ENCODE peak calls at places on chromosomes 2 and 18, in seven cellular contexts. One of them, this sample, is unnamed.

GRCh38 chr18:26322892-26323653 is 96.8 kb downstream of the TAF4B start:
- DNase-seq in epithelial cell of prostate: no peak
- DNase-seq in K562: no peak
- DNase-seq in mesendoderm: no peak
- DNase-seq in A549: no peak
- DNase-seq in brain microvascular endothelial cell: peak; percentile 16
- DNase-seq in lower lobe of right lung: no peak
- DNase-seq in this sample: no peak

GRCh38 chr2:134280726-134281125 is 26.9 kb downstream of the MGAT5 start:
- DNase-seq in epithelial cell of prostate: no peak
- DNase-seq in K562: no peak
- DNase-seq in mesendoderm: no peak
- DNase-seq in A549: no peak
- DNase-seq in brain microvascular endothelial cell: no peak
- DNase-seq in lower lobe of right lung: no peak
- DNase-seq in this sample: no peak

GRCh38 chr2:170466632-170467031 is 248.5 kb upstream of the SP5 start:
- DNase-seq in epithelial cell of prostate: no peak
- DNase-seq in K562: no peak
- DNase-seq in mesendoderm: no peak
- DNase-seq in A549: no peak
- DNase-seq in brain microvascular endothelial cell: no peak
- DNase-seq in lower lobe of right lung: no peak
- DNase-seq in this sample: no peak

GRCh38 chr2:193989645-193990044 is 1667.4 kb upstream of the SLC39A10 start:
- DNase-seq in epithelial cell of prostate: no peak
- DNase-seq in K562: no peak
- DNase-seq in mesendoderm: no peak
- DNase-seq in A549: no peak
- DNase-seq in brain microvascular endothelial cell: no peak
- DNase-seq in lower lobe of right lung: no peak
- DNase-seq in this sample: no peak

GRCh38 chr2:239824051-239824694 is 201.0 kb downstream of the NDUFA10 start:
- DNase-seq in epithelial cell of prostate: peak; percentile 60
- DNase-seq in K562: peak; percentile 51
- DNase-seq in mesendoderm: peak; percentile 94
- DNase-seq in A549: peak; percentile 19
- DNase-seq in brain microvascular endothelial cell: no peak
- DNase-seq in lower lobe of right lung: no peak
- DNase-seq in this sample: no peak

GRCh38 chr2:109162999-109163398 is 34.0 kb downstream of the SH3RF3 start:
- DNase-seq in epithelial cell of prostate: no peak
- DNase-seq in K562: no peak
- DNase-seq in mesendoderm: no peak
- DNase-seq in A549: no peak
- DNase-seq in brain microvascular endothelial cell: peak; percentile 39
- DNase-seq in lower lobe of right lung: no peak
- DNase-seq in this sample: no peak

GRCh38 chr2:25078171-25079049 is 36.5 kb downstream of the EFR3B start:
- DNase-seq in epithelial cell of prostate: peak; percentile 46
- DNase-seq in K562: no peak
- DNase-seq in mesendoderm: peak; percentile 50
- DNase-seq in A549: peak; percentile 88
- DNase-seq in brain microvascular endothelial cell: peak; percentile 54
- DNase-seq in lower lobe of right lung: no peak
- DNase-seq in this sample: no peak

GRCh38 chr2:8684885-8685696 is 3.2 kb downstream of the ID2 start:
- DNase-seq in epithelial cell of prostate: no peak
- DNase-seq in K562: peak; percentile 45
- DNase-seq in mesendoderm: peak; percentile 92
- DNase-seq in A549: peak; percentile 38
- DNase-seq in brain microvascular endothelial cell: no peak
- DNase-seq in lower lobe of right lung: peak; percentile 79
- DNase-seq in this sample: peak; percentile 90

GRCh38 chr18:41875094-41875780 is 79.8 kb upstream of the PIK3C3 start:
- DNase-seq in epithelial cell of prostate: no peak
- DNase-seq in K562: no peak
- DNase-seq in mesendoderm: no peak
- DNase-seq in A549: no peak
- DNase-seq in brain microvascular endothelial cell: peak; percentile 46
- DNase-seq in lower lobe of right lung: no peak
- DNase-seq in this sample: no peak

GRCh38 chr18:75065251-75066000 is 143.5 kb downstream of the PTGR3 start:
- DNase-seq in epithelial cell of prostate: no peak
- DNase-seq in K562: no peak
- DNase-seq in mesendoderm: no peak
- DNase-seq in A549: no peak
- DNase-seq in brain microvascular endothelial cell: no peak
- DNase-seq in lower lobe of right lung: no peak
- DNase-seq in this sample: no peak

GRCh38 chr18:48808476-48808875 is 142.3 kb downstream of the SMAD7 start:
- DNase-seq in epithelial cell of prostate: no peak
- DNase-seq in K562: no peak
- DNase-seq in mesendoderm: no peak
- DNase-seq in A549: no peak
- DNase-seq in brain microvascular endothelial cell: no peak
- DNase-seq in lower lobe of right lung: no peak
- DNase-seq in this sample: no peak
- H3K27ac ChIP-seq in epithelial cell of prostate: no peak overlapping the region
- H3K27ac ChIP-seq in K562: no peak overlapping the region
- H3K27ac ChIP-seq in mesendoderm: no peak overlapping the region
- H3K27ac ChIP-seq in A549: no peak overlapping the region
- H3K27ac ChIP-seq in brain microvascular endothelial cell: no peak overlapping the region
- H3K27ac ChIP-seq in lower lobe of right lung: no peak overlapping the region
- H3K27ac ChIP-seq in this sample: no peak overlapping the region

DNA sequence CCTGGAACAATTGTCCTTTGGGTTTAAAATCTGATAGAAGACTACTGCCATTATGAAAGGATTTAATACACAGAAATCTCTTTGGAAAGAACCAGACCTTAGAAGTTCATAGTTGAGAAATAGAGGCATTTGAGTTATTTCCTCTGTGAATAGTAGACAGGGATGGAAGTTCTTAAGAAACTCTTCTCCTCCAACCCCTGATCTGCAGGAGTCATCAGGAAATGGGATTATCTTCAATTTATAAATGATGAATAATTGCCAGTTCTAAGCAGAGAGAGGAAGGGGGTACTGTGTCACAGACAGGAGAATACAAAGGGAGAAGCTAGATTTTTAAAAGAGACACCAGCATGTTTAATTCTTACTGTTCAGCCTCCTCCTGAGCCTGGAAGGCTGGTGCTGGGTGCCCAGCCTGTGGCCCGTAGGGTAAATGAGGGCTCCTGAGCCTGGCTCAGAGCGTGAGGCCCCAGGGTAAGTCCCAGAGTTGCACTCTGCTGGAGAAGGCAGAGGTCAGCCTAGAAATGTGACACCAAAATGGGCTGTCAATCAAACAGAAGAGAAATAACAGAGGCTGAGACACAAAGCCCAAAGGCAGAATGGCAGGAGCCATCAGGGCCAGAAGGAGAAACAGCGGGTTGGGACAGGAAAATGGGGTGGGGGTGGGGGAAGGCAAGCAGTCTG is 58.2 kb upstream of the PKDCC start:
- DNase-seq in epithelial cell of prostate: no peak
- DNase-seq in K562: no peak
- DNase-seq in mesendoderm: no peak
- DNase-seq in A549: no peak
- DNase-seq in brain microvascular endothelial cell: no peak
- DNase-seq in lower lobe of right lung: no peak
- DNase-seq in this sample: no peak
- H3K27ac ChIP-seq in epithelial cell of prostate: no peak overlapping the region
- H3K27ac ChIP-seq in K562: no peak overlapping the region
- H3K27ac ChIP-seq in mesendoderm: no peak overlapping the region
- H3K27ac ChIP-seq in A549: no peak overlapping the region
- H3K27ac ChIP-seq in brain microvascular endothelial cell: no peak overlapping the region
- H3K27ac ChIP-seq in lower lobe of right lung: no peak overlapping the region
- H3K27ac ChIP-seq in this sample: no peak overlapping the region

DNA sequence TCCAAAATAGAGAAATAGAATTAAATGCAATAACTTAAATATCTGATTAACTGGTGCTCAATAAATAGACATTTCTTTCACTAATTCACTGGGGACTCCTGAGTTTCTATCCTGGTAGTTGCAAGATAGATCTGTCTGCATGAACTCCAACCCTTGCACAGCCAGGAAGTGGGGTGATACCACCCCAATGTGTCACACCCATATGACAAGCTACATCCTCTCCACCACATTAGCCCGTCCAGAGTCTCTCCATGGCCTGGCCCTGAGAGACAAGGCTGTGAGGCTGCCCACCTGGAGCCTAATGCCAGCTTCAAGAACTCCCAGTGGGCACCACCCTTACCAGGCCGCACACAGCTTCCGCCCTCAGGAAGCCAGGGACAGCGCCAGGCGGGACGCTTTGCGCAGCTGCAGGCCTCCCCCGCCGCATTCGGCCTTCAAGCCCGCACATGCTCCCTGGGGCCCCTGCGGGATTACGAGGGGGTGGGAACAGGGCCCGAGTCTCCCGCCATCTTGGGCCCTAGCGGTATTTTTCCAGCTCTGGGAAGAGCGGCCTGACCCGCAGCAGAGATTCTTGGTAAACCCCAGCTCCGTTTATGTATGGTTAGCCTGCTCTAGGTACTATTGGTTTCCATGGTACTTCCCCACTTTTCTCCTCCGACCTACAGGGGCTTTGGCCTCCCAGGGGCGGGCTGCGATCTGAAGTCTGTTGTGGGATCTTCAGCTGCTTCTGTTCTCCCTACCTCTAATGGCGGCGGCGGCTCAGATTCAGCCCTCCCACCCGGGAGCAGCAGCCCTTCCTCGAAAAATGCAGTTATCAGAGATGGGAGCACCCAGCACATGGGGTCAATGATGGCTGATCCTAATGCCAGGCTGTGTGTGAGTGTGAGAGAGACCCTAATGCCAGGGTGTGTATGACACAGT is at the start of gene TDRD15:
- DNase-seq in epithelial cell of prostate: no peak
- DNase-seq in K562: peak; percentile 4
- DNase-seq in mesendoderm: no peak
- DNase-seq in A549: no peak
- DNase-seq in brain microvascular endothelial cell: no peak
- DNase-seq in lower lobe of right lung: no peak
- DNase-seq in this sample: no peak
- H3K27ac ChIP-seq in epithelial cell of prostate: no peak within 1 kb of the TSS
- H3K27ac ChIP-seq in K562: no peak within 1 kb of the TSS
- H3K27ac ChIP-seq in mesendoderm: no peak within 1 kb of the TSS
- H3K27ac ChIP-seq in A549: no peak within 1 kb of the TSS
- H3K27ac ChIP-seq in brain microvascular endothelial cell: no peak within 1 kb of the TSS
- H3K27ac ChIP-seq in lower lobe of right lung: no peak within 1 kb of the TSS
- H3K27ac ChIP-seq in this sample: no peak within 1 kb of the TSS

DNA sequence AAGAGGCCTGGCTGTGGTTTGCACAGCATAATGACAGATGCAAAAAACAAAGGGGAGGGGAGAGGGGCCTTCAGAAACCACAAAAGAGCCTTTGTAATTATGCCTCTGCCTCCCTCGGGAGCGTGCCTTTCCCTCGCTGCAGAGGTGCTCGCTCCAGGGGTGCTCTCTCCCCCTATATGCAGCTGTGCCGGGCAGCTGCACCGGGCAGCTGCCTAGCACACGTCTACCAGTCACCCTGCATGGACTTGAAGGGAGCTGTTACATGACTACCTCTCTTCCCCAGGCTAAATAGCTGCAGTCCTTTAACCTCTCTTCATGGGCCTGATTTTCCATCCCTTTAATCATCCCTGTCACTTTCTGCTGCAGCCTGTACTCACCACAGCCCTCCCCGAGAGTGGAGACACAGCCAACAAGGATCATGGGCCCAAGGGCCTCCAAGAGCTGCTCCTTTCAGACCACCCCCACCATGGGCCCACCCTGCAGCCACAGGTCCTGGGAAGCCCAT is 168.4 kb upstream of the PKDCC start:
- DNase-seq in epithelial cell of prostate: no peak
- DNase-seq in K562: no peak
- DNase-seq in mesendoderm: no peak
- DNase-seq in A549: no peak
- DNase-seq in brain microvascular endothelial cell: no peak
- DNase-seq in lower lobe of right lung: no peak
- DNase-seq in this sample: no peak
- H3K27ac ChIP-seq in epithelial cell of prostate: no peak overlapping the region
- H3K27ac ChIP-seq in K562: no peak overlapping the region
- H3K27ac ChIP-seq in mesendoderm: no peak overlapping the region
- H3K27ac ChIP-seq in A549: no peak overlapping the region
- H3K27ac ChIP-seq in brain microvascular endothelial cell: no peak overlapping the region
- H3K27ac ChIP-seq in lower lobe of right lung: no peak overlapping the region
- H3K27ac ChIP-seq in this sample: no peak overlapping the region

GRCh38 chr18:23231340-23232021 is 96.2 kb downstream of the CABLES1 start:
- DNase-seq in epithelial cell of prostate: peak; percentile 22
- DNase-seq in K562: peak; percentile 23
- DNase-seq in mesendoderm: no peak
- DNase-seq in A549: no peak
- DNase-seq in brain microvascular endothelial cell: peak; percentile 98
- DNase-seq in lower lobe of right lung: peak; percentile 51
- DNase-seq in this sample: no peak

GRCh38 chr18:23228102-23229051 is 93.1 kb downstream of the CABLES1 start:
- DNase-seq in epithelial cell of prostate: no peak
- DNase-seq in K562: no peak
- DNase-seq in mesendoderm: peak; percentile 21
- DNase-seq in A549: no peak
- DNase-seq in brain microvascular endothelial cell: peak; percentile 45
- DNase-seq in lower lobe of right lung: no peak
- DNase-seq in this sample: no peak

GRCh38 chr18:23232331-23232730 is 97.0 kb downstream of the CABLES1 start:
- DNase-seq in epithelial cell of prostate: no peak
- DNase-seq in K562: no peak
- DNase-seq in mesendoderm: no peak
- DNase-seq in A549: no peak
- DNase-seq in brain microvascular endothelial cell: no peak
- DNase-seq in lower lobe of right lung: no peak
- DNase-seq in this sample: no peak

GRCh38 chr18:23229472-23229871 is 94.2 kb downstream of the CABLES1 start:
- DNase-seq in epithelial cell of prostate: no peak
- DNase-seq in K562: no peak
- DNase-seq in mesendoderm: no peak
- DNase-seq in A549: no peak
- DNase-seq in brain microvascular endothelial cell: no peak
- DNase-seq in lower lobe of right lung: no peak
- DNase-seq in this sample: no peak

GRCh38 chr18:23230688-23231087 is 95.4 kb downstream of the CABLES1 start:
- DNase-seq in epithelial cell of prostate: no peak
- DNase-seq in K562: no peak
- DNase-seq in mesendoderm: no peak
- DNase-seq in A549: no peak
- DNase-seq in brain microvascular endothelial cell: no peak
- DNase-seq in lower lobe of right lung: no peak
- DNase-seq in this sample: no peak
- H3K27ac ChIP-seq in epithelial cell of prostate: no peak overlapping the region
- H3K27ac ChIP-seq in K562: no peak overlapping the region
- H3K27ac ChIP-seq in mesendoderm: no peak overlapping the region
- H3K27ac ChIP-seq in A549: no peak overlapping the region
- H3K27ac ChIP-seq in brain microvascular endothelial cell: peak overlapping the region; percentile 90
- H3K27ac ChIP-seq in lower lobe of right lung: peak overlapping the region; percentile 63
- H3K27ac ChIP-seq in this sample: peak overlapping the region; percentile 37

This sample was measured in right lobe of liver.